ENCODE peak calls at places on chromosome 5, in four cellular contexts. W is H9, Z is mesenchymal stem cell, G is IMR-90. V is an unnamed sample.

GRCh38 chr5:168269950-168270349 is 21.5 kb upstream of the WWC1 start:
- DNase-seq in W (no peak), G (peak; percentile 13), Z (peak; percentile 21), V (no peak)

GRCh38 chr5:149113669-149114068 is 27.6 kb upstream of the ABLIM3 start:
- DNase-seq in Z (peak; percentile 68), W (no peak), G (peak; percentile 84), V (no peak)

GRCh38 chr5:52007230-52007858 is 624.1 kb downstream of the ISL1 start:
- DNase-seq in G (peak; percentile 38), Z (peak; percentile 60), W (peak; percentile 33), V (no peak)

GRCh38 chr5:118044169-118044568 is 944.2 kb downstream of the DTWD2 start:
- DNase-seq in W (no peak), Z (no peak), G (no peak), V (no peak)

GRCh38 chr5:74889523-74890105 is 23.4 kb upstream of the FAM169A start:
- DNase-seq in G (no peak), Z (no peak), W (no peak), V (no peak)

GRCh38 chr5:150438873-150439546 is 10.5 kb downstream of the RPS14 start:
- DNase-seq in Z (peak; percentile 36), W (peak; percentile 79), G (no peak), V (no peak)

GRCh38 chr5:127615916-127616315 is 33.0 kb upstream of the CTXN3 start:
- DNase-seq in G (peak; percentile 15), W (no peak), Z (peak; percentile 54), V (no peak)

GRCh38 chr5:74070766-74071165 is 444.8 kb downstream of the ARHGEF28 start:
- DNase-seq in W (no peak), G (no peak), Z (no peak), V (no peak)

GRCh38 chr5:112779531-112779930 is 41.8 kb downstream of the APC start:
- DNase-seq in W (no peak), Z (peak; percentile 60), G (peak; percentile 84), V (no peak)

GRCh38 chr5:29161897-29162296 is 2031.6 kb upstream of the CDH6 start:
- DNase-seq in W (no peak), G (no peak), Z (no peak), V (no peak)

GRCh38 chr5:161314033-161314432 is 232.5 kb downstream of the GABRB2 start:
- DNase-seq in G (no peak), W (no peak), Z (no peak), V (no peak)

GRCh38 chr5:89059274-89059673 is 176.3 kb upstream of the MEF2C start:
- DNase-seq in Z (no peak), W (no peak), G (no peak), V (no peak)

GRCh38 chr5:180041501-180042274 is 29.9 kb downstream of the RNF130 start:
- DNase-seq in Z (no peak), W (no peak), G (no peak), V (no peak)

GRCh38 chr5:54673523-54674225 is 156.1 kb downstream of the SNX18 start:
- DNase-seq in G (peak; percentile 36), Z (peak; percentile 44), W (no peak), V (no peak)

GRCh38 chr5:59553992-59554391 is 339.5 kb downstream of the PDE4D start:
- DNase-seq in W (no peak), G (no peak), Z (no peak), V (no peak)

GRCh38 chr5:75337366-75338021 is 474 bp downstream of the HMGCR start:
- DNase-seq in W (no peak), G (no peak), Z (no peak), V (no peak)

GRCh38 chr5:148033138-148033537 is 30.6 kb upstream of the SPINK5 start:
- DNase-seq in W (no peak), G (no peak), Z (peak; percentile 53), V (no peak)

GRCh38 chr5:1479581-1480188 is 34.4 kb upstream of the SLC6A3 start:
- DNase-seq in W (peak; percentile 53), G (peak; percentile 36), Z (peak; percentile 49), V (peak; percentile 26)

GRCh38 chr5:35202319-35203111 is 27.8 kb downstream of the PRLR start:
- DNase-seq in Z (peak; percentile 60), G (peak; percentile 52), W (peak; percentile 71), V (peak; percentile 23)

GRCh38 chr5:61332369-61332745 is 299 bp downstream of the ZSWIM6 start:
- DNase-seq in Z (peak; percentile 28), W (no peak), G (no peak), V (peak; percentile 40)

GRCh38 chr5:71533614-71534013 is 53.5 kb upstream of the MCCC2 start:
- DNase-seq in W (no peak), Z (peak; percentile 62), G (peak; percentile 38), V (no peak)

GRCh38 chr5:132492386-132492785 is 1.8 kb upstream of the IRF1 start:
- DNase-seq in G (peak; percentile 52), W (no peak), Z (peak; percentile 35), V (no peak)

GRCh38 chr5:59790399-59791130 is 103.0 kb downstream of the PDE4D start:
- DNase-seq in G (no peak), W (no peak), Z (no peak), V (no peak)

GRCh38 chr5:14202462-14202861 is 59.3 kb downstream of the TRIO start:
- DNase-seq in G (no peak), W (no peak), Z (peak; percentile 81), V (no peak)

GRCh38 chr5:147485046-147485445 is 24.8 kb downstream of the DPYSL3 start:
- DNase-seq in W (no peak), Z (peak; percentile 50), G (peak; percentile 56), V (no peak)

GRCh38 chr5:76838481-76839261 is 11.1 kb upstream of the S100Z start:
- DNase-seq in G (peak; percentile 76), Z (peak; percentile 86), W (no peak), V (no peak)

GRCh38 chr5:56494300-56494704 is 261.2 kb upstream of the ANKRD55 start:
- DNase-seq in Z (peak; percentile 92), G (peak; percentile 65), W (no peak), V (no peak)

GRCh38 chr5:115842952-115843351 is 1.2 kb downstream of the AP3S1 start:
- DNase-seq in Z (no peak), W (no peak), G (no peak), V (no peak)

GRCh38 chr5:169161022-169161680 is 139.8 kb downstream of the SLIT3 start:
- DNase-seq in G (peak; percentile 6), W (peak; percentile 64), Z (peak; percentile 73), V (peak; percentile 44)

GRCh38 chr5:9189681-9190080 is 356.2 kb downstream of the SEMA5A start:
- DNase-seq in Z (no peak), W (no peak), G (no peak), V (no peak)

GRCh38 chr5:84292000-84292642 is 92.6 kb downstream of the EDIL3 start:
- DNase-seq in Z (no peak), W (no peak), G (no peak), V (no peak)

GRCh38 chr5:151864349-151864748 is 60.3 kb downstream of the GLRA1 start:
- DNase-seq in Z (no peak), W (no peak), G (no peak), V (no peak)

GRCh38 chr5:67963789-67964519 is 251.6 kb upstream of the PIK3R1 start:
- DNase-seq in G (no peak), Z (no peak), W (no peak), V (no peak)

GRCh38 chr5:38340961-38341500 is 82.7 kb downstream of the EGFLAM start:
- DNase-seq in Z (no peak), G (no peak), W (no peak), V (no peak)

GRCh38 chr5:118486647-118487046 is 501.7 kb downstream of the DTWD2 start:
- DNase-seq in G (no peak), W (no peak), Z (no peak), V (no peak)

GRCh38 chr5:72106922-72107873 is at the start of gene MAP1B:
- DNase-seq in G (peak; percentile 73), Z (peak; percentile 73), W (peak; percentile 97), V (peak; percentile 94)

GRCh38 chr5:68304421-68305052 is 89.0 kb downstream of the PIK3R1 start:
- DNase-seq in W (no peak), Z (peak; percentile 32), G (no peak), V (no peak)

GRCh38 chr5:107431998-107432397 is 238.7 kb downstream of the EFNA5 start:
- DNase-seq in Z (peak; percentile 37), G (peak; percentile 63), W (no peak), V (no peak)

GRCh38 chr5:43635374-43635773 is 32.4 kb downstream of the NNT start:
- DNase-seq in Z (peak; percentile 18), W (no peak), G (peak; percentile 52), V (no peak)

GRCh38 chr5:43638556-43638955 is 35.6 kb downstream of the NNT start:
- DNase-seq in W (no peak), G (peak; percentile 43), Z (no peak), V (no peak)

GRCh38 chr5:43638107-43638506 is 35.1 kb downstream of the NNT start:
- DNase-seq in G (no peak), Z (no peak), W (no peak), V (no peak)

GRCh38 chr5:43636076-43636475 is 33.1 kb downstream of the NNT start:
- DNase-seq in Z (no peak), W (no peak), G (no peak), V (no peak)

DNA sequence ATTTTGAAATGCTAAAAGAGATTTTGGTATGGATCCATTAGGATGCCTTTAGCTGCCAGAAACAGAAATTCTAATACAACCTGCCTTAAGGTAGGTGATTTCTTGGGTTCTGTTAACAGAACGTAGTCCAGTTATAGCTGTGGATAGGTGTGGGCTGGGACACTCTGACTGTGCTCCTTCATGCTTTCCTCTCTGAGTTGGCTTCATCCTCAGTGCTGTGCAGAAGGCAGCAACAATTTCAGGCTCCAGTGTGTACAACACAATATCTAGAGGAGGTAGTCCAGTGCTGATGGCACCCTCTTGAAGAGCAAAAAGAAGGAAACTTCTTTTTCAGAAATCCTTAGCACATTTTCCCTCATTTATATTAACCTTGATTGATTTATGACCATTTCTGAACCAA is 34.4 kb downstream of the NNT start:
- DNase-seq in Z (no peak), W (no peak), G (no peak), V (no peak)
- H3K23ac ChIP-seq in Z (no peak overlapping the region), W (no peak overlapping the region), G (no peak overlapping the region), V (no peak overlapping the region)

DNA sequence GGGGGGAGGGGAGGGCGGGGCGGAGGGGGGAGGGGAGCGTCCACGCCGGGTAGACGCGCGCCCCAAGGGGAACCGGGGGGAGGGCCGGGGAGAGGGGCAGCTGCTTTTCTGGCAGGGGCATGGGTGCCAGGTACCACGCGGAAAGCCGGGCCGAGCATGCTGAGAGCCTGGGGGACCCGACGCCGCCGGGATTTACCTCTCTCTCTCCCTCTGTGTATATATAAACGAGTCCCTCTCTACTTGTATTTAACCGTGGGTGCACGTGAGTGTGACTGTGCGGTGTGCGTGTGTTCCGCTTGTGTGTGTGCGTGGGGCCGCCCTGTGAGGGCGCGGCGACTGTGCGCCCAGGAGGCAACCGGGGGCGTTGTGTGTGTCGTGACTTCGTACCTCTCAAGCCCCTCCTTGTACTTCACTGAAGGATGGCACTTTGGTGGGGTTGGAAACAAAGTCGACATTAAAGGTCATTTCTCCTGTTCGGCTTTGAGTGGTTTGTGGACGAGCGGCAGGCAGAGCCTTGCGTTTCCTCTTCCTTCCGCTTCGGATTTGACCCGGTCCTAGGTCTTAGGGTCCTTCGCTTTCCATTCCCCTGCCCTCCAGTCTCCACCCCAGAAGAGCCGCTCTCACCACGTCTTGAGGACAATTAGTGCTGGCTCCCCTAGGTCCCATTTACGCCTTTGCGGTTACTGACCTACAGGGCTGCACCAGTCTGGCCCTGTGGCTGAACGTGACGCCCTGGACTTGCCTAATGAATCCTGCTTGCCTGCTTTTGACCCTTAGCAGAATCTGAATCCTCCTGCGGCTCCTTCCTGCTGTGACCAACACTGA is 36.2 kb upstream of the TTC1 start:
- DNase-seq in W (peak; percentile 50), G (no peak), Z (no peak), V (no peak)
- H3K23ac ChIP-seq in W (no peak overlapping the region), G (no peak overlapping the region), Z (no peak overlapping the region), V (peak overlapping the region; percentile 27)

GRCh38 chr5:173243215-173243614 is 8.2 kb upstream of the NKX2-5 start:
- DNase-seq in G (no peak), Z (no peak), W (no peak), V (no peak)
- H3K23ac ChIP-seq in G (no peak overlapping the region), Z (no peak overlapping the region), W (no peak overlapping the region), V (no peak overlapping the region)

GRCh38 chr5:143525176-143525575 is 121.7 kb upstream of the NR3C1 start:
- DNase-seq in W (no peak), Z (no peak), G (no peak), V (no peak)
- H3K23ac ChIP-seq in W (no peak overlapping the region), Z (no peak overlapping the region), G (no peak overlapping the region), V (no peak overlapping the region)

V was measured in neuronal stem cell.